ENCODE peak calls at places on chromosomes 4 and X, in nine cellular contexts. L, M, Q, D, G, H, R, Z and A are unnamed samples.

GRCh38 chr4:10015140-10015753 is 6.0 kb downstream of the SLC2A9 start:
- DNase-seq in L (no peak), M (peak), Q (peak), D (no peak), G (peak), H (peak), R (peak), Z (peak), A (peak)

GRCh38 chrX:152635941-152636340 is 1.8 kb upstream of the GABRQ start:
- DNase-seq in L (peak), M (peak), Q (no peak), D (peak), G (peak), H (peak), R (peak), Z (no peak), A (peak)

GRCh38 chr4:161403781-161404180 is 760.0 kb downstream of the FSTL5 start:
- DNase-seq in L (no peak), M (no peak), Q (no peak), D (no peak), G (no peak), H (no peak), R (no peak), Z (no peak), A (no peak)

GRCh38 chrX:137427061-137427778 is 138.7 kb upstream of the ZIC3 start:
- DNase-seq in L (no peak), M (no peak), Q (no peak), D (no peak), G (no peak), H (peak), R (no peak), Z (no peak), A (no peak)

GRCh38 chrX:25202827-25203226 is 187.1 kb upstream of the ARX start:
- DNase-seq in L (no peak), M (no peak), Q (no peak), D (no peak), G (no peak), H (no peak), R (no peak), Z (no peak), A (no peak)

GRCh38 chr4:24603343-24603742 is 19.0 kb upstream of the DHX15 start:
- DNase-seq in L (no peak), M (no peak), Q (peak), D (no peak), G (no peak), H (no peak), R (no peak), Z (peak), A (no peak)

GRCh38 chr4:4627111-4627510 is 85.3 kb upstream of the STX18 start:
- DNase-seq in L (no peak), M (no peak), Q (no peak), D (no peak), G (no peak), H (peak), R (no peak), Z (no peak), A (no peak)

GRCh38 chr4:848307-848691 is 22.4 kb upstream of the CPLX1 start:
- DNase-seq in L (no peak), M (no peak), Q (no peak), D (no peak), G (no peak), H (no peak), R (no peak), Z (no peak), A (no peak)

GRCh38 chr4:7781361-7781760 is 158.3 kb downstream of the AFAP1 start:
- DNase-seq in L (no peak), M (no peak), Q (no peak), D (no peak), G (no peak), H (no peak), R (no peak), Z (no peak), A (no peak)

GRCh38 chr4:63620271-63620670 is 789.0 kb downstream of the TECRL start:
- DNase-seq in L (no peak), M (no peak), Q (no peak), D (no peak), G (no peak), H (no peak), R (no peak), Z (no peak), A (no peak)

GRCh38 chrX:150525061-150525919 is 43.1 kb upstream of the MTM1 start:
- DNase-seq in L (no peak), M (no peak), Q (no peak), D (no peak), G (no peak), H (no peak), R (no peak), Z (peak), A (peak)

GRCh38 chr4:141132689-141133145 is 552 bp downstream of the RNF150 start:
- DNase-seq in L (peak), M (no peak), Q (no peak), D (no peak), G (peak), H (peak), R (peak), Z (peak), A (no peak)

GRCh38 chr4:110628321-110629213 is 5.7 kb upstream of the PITX2 start:
- DNase-seq in L (no peak), M (no peak), Q (no peak), D (no peak), G (no peak), H (peak), R (no peak), Z (no peak), A (no peak)

DNA sequence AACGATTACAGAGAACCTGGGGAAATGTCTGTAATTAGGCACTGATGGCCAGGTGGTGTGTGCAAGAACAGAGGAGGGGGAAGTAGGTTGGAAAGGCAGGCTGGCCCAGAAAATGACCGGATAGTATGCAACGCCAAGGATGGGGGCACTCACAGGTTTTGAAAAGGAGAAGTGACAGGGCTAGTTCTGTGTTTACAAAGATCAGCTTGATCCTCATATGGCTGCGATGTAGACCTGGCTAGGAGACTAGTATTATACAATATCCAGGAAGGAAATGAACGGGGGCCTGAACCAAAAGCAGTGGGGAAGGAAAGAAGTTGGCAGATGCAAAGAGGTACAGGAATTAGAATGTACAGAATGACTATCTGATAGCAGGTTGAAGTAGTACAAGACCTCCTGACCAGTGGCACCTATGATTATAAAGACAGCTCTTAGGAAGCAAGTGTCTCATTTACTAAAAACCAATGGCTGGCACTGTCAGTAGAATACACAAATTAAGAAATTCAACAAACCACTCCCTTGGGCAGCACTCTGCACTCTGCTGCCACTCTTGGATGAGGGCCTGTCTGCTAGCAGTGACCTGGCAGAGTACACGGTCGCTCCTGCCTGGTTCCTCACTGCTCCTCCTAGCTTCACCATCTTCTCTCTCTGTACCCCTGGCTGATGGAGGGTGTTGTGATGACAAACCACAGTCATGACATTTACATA is 14.1 kb downstream of the MFAP3L start:
- DNase-seq in L (no peak), M (no peak), Q (no peak), D (no peak), G (no peak), H (no peak), R (no peak), Z (no peak), A (no peak)
- H3K27ac ChIP-seq in L (no peak), M (no peak), Q (no peak), D (no peak), G (no peak), H (no peak), R (no peak), Z (no peak), A (peak)

GRCh38 chrX:49077941-49078340 is 1.7 kb downstream of the WDR45 start:
- DNase-seq in L (no peak), M (no peak), Q (no peak), D (no peak), G (no peak), H (no peak), R (no peak), Z (no peak), A (no peak)

GRCh38 chrX:49071877-49072711 is 1.7 kb downstream of the PRAF2 start:
- DNase-seq in L (no peak), M (no peak), Q (peak), D (no peak), G (peak), H (peak), R (peak), Z (peak), A (peak)

GRCh38 chrX:49072712-49073095 is 1.1 kb downstream of the PRAF2 start:
- DNase-seq in L (no peak), M (no peak), Q (no peak), D (no peak), G (no peak), H (no peak), R (no peak), Z (no peak), A (no peak)

GRCh38 chrX:49073641-49074575 is at the start of gene PRAF2:
- DNase-seq in L (peak), M (peak), Q (peak), D (peak), G (peak), H (peak), R (peak), Z (peak), A (peak)

DNA sequence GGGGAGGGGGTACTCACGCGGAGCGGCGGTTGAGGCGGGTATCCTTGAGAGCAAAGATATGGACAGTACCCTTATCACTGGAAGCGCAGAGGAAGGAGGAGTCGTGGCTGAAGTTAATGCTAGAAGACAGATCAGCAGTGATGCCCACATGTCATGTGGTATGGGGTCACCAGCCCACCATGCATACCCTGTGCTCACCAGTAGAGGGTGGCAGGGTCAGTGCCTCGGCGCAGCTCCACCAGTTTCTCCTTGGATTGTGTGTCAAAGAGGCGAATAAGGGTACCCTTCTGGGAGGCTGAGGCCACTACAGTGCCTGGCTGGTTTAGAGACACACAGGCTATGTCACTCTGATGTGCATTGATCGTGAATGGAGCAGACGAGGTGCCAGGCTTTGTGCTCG is 1.5 kb upstream of the PRAF2 start:
- DNase-seq in L (no peak), M (no peak), Q (no peak), D (no peak), G (no peak), H (no peak), R (no peak), Z (no peak), A (no peak)
- H3K27ac ChIP-seq in L (no peak), M (no peak), Q (no peak), D (no peak), G (no peak), H (no peak), R (no peak), Z (no peak), A (no peak)

DNA sequence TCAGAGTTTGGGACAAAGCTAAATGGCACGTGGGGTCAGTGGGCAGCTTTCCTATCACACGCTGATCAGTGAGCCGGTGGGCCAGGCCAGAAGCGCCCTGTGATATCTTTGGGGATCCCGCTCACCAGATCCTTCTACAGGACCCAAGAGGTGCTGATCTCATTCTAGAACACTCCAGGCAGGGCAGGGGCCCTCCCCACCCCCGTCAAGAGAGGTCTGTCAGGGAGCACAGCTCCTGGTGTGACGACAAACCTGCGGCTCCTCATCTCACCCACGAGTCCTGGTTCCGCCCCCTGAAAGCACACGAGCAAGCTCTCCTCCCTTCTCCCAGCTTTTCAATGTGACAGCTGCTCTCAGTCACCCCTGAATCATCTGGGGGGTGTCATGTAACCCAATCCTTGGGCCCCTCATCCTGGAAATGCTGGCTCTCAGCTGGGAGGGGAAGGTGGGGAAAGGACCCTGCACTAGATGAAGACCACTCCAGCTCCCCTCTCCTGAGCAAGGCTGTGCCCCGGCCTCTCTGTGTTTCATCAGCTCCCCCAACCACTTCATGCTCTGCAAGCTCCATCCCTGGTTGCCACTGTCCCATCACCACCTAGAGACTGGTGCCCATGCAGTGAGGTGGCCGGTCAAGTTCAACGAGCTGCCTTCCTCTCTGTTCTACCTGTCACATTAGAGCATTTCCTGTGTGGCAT is 4.6 kb downstream of the HCFC1 start:
- DNase-seq in L (no peak), M (no peak), Q (no peak), D (no peak), G (no peak), H (no peak), R (no peak), Z (peak), A (peak)
- H3K27ac ChIP-seq in L (peak), M (no peak), Q (no peak), D (no peak), G (no peak), H (no peak), R (peak), Z (no peak), A (peak)

DNA sequence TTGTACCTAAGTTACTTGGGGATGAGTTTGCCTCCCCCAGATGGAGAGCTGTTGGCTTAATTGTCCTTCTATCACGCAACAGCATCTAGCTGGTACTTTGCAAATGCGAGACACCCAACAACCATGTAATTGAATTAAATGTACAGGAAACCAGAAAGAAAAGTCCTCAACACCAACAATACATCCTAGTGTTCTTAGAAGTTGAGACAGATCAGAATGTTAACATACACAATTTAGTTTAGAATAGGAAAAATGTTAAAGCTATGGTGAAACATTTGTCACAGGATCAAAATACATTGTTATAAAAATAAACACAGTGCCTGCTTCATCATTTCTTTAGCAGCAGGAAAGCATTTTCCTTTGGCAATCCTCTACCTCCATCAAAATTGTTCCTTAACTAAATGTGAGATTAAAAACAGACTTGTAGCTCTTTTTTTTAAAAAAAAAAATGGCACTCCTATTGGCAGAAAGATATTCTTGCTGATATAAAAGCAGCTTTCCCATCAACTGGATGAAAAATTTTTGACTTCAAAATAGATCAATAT is 163.1 kb upstream of the MID1 start:
- DNase-seq in L (no peak), M (no peak), Q (no peak), D (no peak), G (no peak), H (no peak), R (no peak), Z (no peak), A (no peak)
- H3K27ac ChIP-seq in L (no peak), M (no peak), Q (no peak), D (no peak), G (no peak), H (no peak), R (no peak), Z (no peak), A (no peak)

GRCh38 chr4:123421227-123421941 is 24.8 kb downstream of the SPRY1 start:
- DNase-seq in L (no peak), M (no peak), Q (no peak), D (no peak), G (no peak), H (no peak), R (no peak), Z (no peak), A (no peak)

GRCh38 chr4:123417813-123418212 is 21.2 kb downstream of the SPRY1 start:
- DNase-seq in L (no peak), M (no peak), Q (no peak), D (no peak), G (no peak), H (no peak), R (no peak), Z (no peak), A (no peak)

GRCh38 chr4:123421942-123422781 is 25.6 kb downstream of the SPRY1 start:
- DNase-seq in L (no peak), M (no peak), Q (no peak), D (no peak), G (no peak), H (no peak), R (no peak), Z (no peak), A (no peak)

GRCh38 chr4:123418486-123418931 is 21.9 kb downstream of the SPRY1 start:
- DNase-seq in L (no peak), M (no peak), Q (peak), D (peak), G (no peak), H (peak), R (no peak), Z (no peak), A (no peak)

DNA sequence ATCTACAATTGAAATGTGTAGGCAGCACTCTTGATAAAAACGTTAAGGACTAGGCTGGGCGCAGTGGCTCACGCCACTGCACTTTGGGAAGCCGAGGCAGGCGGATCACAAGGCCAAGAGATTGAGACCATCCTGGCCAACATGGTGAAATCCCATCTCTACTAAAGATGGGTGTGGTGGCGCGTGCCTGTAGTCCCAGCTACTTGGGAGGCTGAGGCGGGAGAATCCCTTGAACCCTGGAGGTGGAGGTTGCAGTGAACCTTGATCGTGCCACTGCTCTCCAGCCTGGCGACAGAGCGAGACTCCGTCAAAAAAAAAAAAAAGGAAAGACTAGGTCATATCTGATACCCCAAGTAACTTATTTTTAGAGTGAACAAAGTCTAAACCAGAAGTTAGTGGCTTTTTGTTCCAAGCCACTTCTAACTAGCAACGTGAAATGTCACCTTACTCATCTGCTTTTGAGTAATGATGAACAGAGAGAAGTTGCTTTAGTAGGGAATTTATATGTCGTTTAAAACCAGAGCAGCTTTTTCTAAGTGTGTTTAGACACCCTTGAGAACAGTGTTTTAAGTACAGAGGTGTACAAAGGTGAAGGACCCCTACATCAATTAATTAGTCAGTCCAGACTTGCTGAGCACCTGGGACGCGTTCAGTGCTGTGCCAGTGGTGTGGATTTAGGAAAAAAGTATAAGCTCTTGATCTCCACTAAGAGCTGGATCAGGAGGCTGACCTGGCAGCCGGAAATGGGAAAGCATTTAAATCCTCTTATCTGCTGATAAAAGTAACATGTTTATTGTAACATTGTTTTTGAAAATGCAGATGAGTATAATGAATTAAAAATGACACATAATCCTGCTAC is 23.5 kb downstream of the SPRY1 start:
- DNase-seq in L (no peak), M (no peak), Q (no peak), D (no peak), G (no peak), H (no peak), R (no peak), Z (no peak), A (no peak)
- H3K27ac ChIP-seq in L (no peak), M (no peak), Q (no peak), D (no peak), G (no peak), H (peak), R (no peak), Z (no peak), A (no peak)

DNA sequence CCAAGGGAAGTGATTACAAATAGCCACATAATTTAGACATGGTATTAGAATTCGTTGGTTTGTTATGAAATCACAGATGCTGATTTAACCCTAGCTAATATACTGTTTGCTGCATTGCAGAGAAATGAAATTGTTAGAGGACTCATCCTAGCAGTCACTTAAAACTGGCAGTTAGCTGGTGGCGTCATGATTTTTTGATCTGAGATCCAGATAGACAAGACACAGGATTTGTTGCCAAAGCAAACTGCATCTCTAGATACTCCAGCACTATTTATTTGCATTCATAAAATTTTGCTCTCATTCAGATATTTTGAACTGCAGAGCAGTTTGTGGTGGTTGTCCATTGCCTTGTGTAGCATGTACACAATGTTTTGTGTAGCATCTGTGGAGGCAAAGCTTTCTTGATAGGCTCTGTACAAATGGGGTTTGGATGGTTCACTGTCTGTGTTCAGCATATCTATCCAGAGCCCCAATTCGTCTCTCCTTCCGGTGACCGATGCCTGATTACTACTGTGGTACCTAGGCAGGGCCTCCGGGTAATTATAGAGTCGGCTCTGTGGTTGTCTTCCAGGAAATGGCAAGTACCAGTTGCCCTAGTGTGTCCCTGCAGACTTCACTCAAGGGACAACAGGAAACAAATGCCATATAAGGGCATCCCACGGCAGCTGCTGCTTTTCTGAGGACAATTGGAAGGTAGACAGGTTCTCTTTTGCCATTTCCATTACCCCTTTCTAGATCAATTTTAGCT is 30.1 kb upstream of the SPARCL1 start:
- DNase-seq in L (no peak), M (no peak), Q (peak), D (no peak), G (no peak), H (peak), R (peak), Z (no peak), A (no peak)
- H3K27ac ChIP-seq in L (no peak), M (no peak), Q (no peak), D (no peak), G (no peak), H (no peak), R (no peak), Z (no peak), A (no peak)

GRCh38 chr4:71486550-71487323 is 147.9 kb downstream of the SLC4A4 start:
- DNase-seq in L (no peak), M (no peak), Q (no peak), D (no peak), G (no peak), H (no peak), R (no peak), Z (no peak), A (no peak)

GRCh38 chr4:71487324-71487677 is 148.5 kb downstream of the SLC4A4 start:
- DNase-seq in L (no peak), M (no peak), Q (no peak), D (no peak), G (no peak), H (peak), R (no peak), Z (peak), A (no peak)
- H3K27ac ChIP-seq in L (no peak), M (no peak), Q (no peak), D (no peak), G (no peak), H (no peak), R (no peak), Z (no peak), A (peak)